ENCODE peak calls at places on chromosomes 12 and 14, in six cellular contexts. Z, E, Y, T, A and U are unnamed samples.

GRCh38 chr14:36716614-36717184 is 55.0 kb downstream of the PAX9 start:
- DNase-seq in Z (no peak), A (no peak), Y (no peak), T (no peak), E (no peak), U (no peak)

GRCh38 chr14:92649934-92650545 is 98.4 kb downstream of the LGMN start:
- DNase-seq in Y (peak), A (no peak), T (peak), Z (peak), E (no peak), U (no peak)

GRCh38 chr12:12156116-12156515 is 85.4 kb downstream of the BCL2L14 start:
- DNase-seq in T (no peak), E (no peak), A (no peak), Z (no peak), Y (no peak), U (no peak)

GRCh38 chr14:91390165-91390778 is 27.3 kb downstream of the CCDC88C start:
- DNase-seq in T (no peak), Y (no peak), E (no peak), Z (no peak), A (no peak), U (no peak)

GRCh38 chr12:89756638-89757321 is 48.1 kb upstream of the ATP2B1 start:
- DNase-seq in Z (no peak), A (no peak), Y (no peak), T (peak), E (peak), U (no peak)

GRCh38 chr14:91573894-91574837 is 64.1 kb upstream of the PPP4R3A start:
- DNase-seq in Z (peak), Y (peak), E (peak), T (peak), A (no peak), U (peak)

GRCh38 chr12:52215587-52216031 is 17.4 kb upstream of the KRT7 start:
- DNase-seq in A (no peak), E (no peak), T (peak), Y (no peak), Z (no peak), U (no peak)

GRCh38 chr12:53805067-53805466 is 53.3 kb upstream of the CISTR start:
- DNase-seq in T (peak), E (no peak), A (no peak), Z (no peak), Y (no peak), U (no peak)

GRCh38 chr14:105864651-105865265 is 338.4 kb downstream of the TMEM121 start:
- DNase-seq in Z (peak), E (no peak), Y (peak), A (peak), T (no peak), U (no peak)

GRCh38 chr12:29157486-29157946 is 8.4 kb downstream of the FAR2 start:
- DNase-seq in A (no peak), E (no peak), Z (no peak), T (peak), Y (no peak), U (no peak)

GRCh38 chr14:80988192-80988591 is 32.8 kb downstream of the TSHR start:
- DNase-seq in T (no peak), A (no peak), E (no peak), Y (no peak), Z (no peak), U (no peak)

GRCh38 chr14:101937926-101938767 is 26.2 kb upstream of the DYNC1H1 start:
- DNase-seq in Y (no peak), E (no peak), T (no peak), Z (no peak), A (no peak), U (no peak)

GRCh38 chr12:98572010-98572409 is 21.5 kb upstream of the SLC25A3 start:
- DNase-seq in Y (no peak), A (no peak), T (no peak), E (no peak), Z (no peak), U (no peak)

GRCh38 chr12:62260733-62261683 is 804 bp downstream of the USP15 start:
- DNase-seq in Z (peak), Y (no peak), A (peak), E (peak), T (peak), U (no peak)

GRCh38 chr12:34392741-34393085 is 370.4 kb downstream of the ALG10 start:
- DNase-seq in Z (peak), T (no peak), E (no peak), A (no peak), Y (no peak), U (no peak)

GRCh38 chr12:50505386-50505827 is 622 bp downstream of the DIP2B start:
- DNase-seq in A (peak), T (no peak), Z (no peak), Y (peak), E (peak), U (no peak)

GRCh38 chr12:52925717-52926595 is 21.1 kb upstream of the KRT8 start:
- DNase-seq in Y (no peak), T (no peak), A (no peak), Z (peak), E (no peak), U (no peak)

GRCh38 chr14:106506901-106507305 is 980.5 kb downstream of the TMEM121 start:
- DNase-seq in Y (no peak), A (no peak), T (no peak), Z (no peak), E (peak), U (no peak)

GRCh38 chr14:100173353-100173752 is 13.9 kb upstream of the DEGS2 start:
- DNase-seq in Y (no peak), A (no peak), Z (no peak), T (no peak), E (no peak), U (no peak)

DNA sequence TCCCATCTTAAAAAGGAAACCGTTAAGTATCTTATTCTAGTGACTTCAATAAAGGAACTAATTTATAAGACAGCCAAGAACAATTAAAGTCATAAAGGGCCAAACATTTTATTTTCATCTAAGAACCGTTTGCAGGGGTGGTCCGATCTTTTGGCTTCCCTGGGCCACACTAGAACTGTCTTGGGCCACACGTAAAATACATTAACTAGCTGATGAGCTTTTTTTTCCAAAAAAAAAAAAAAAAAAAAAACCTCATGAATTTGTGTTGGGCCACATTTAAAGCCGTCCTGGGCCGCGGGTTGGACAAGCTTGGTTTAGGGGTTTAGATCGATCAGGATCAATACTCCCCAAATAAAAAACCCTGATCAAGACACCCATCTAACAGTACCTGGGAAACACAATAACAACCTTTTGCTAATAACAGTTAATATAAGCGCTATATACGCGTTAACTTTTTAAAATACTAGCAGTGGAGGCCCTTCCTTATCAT is 1.2 kb downstream of the NAP1L1 start:
- DNase-seq in E (no peak), Y (no peak), Z (no peak), T (no peak), A (no peak), U (no peak)
- H3K27ac ChIP-seq in E (peak), Y (peak), Z (peak), T (peak), A (peak), U (peak)

GRCh38 chr12:79183946-79184345 is 319.4 kb downstream of the SYT1 start:
- DNase-seq in Y (no peak), Z (no peak), E (no peak), T (peak), A (no peak), U (no peak)
- H3K27ac ChIP-seq in Y (no peak), Z (no peak), E (no peak), T (no peak), A (no peak), U (no peak)

DNA sequence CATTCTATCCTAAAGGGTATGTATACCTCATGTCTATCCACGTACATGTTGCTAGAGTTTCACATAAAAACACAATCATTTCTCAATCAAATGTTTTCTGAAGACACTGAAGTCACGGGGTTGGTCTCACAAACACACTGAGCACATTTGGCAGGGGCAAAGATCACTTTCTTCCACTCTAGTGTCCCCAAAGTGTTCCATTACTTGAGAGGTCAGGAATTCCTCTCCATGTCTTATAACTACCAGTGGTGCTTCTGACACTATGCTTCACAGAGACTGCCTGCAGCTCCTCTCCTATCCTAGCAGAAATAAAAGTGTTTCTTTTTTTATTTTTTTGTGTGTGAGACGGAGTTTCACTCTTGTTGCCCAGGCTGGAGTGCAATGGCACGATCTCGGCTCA is 19.1 kb downstream of the ZFYVE1 start:
- DNase-seq in Z (no peak), E (no peak), A (no peak), T (no peak), Y (no peak), U (no peak)
- H3K27ac ChIP-seq in Z (peak), E (no peak), A (no peak), T (peak), Y (no peak), U (no peak)

GRCh38 chr12:79424109-79424721 is 266.5 kb downstream of the PAWR start:
- DNase-seq in Z (no peak), A (no peak), T (peak), Y (no peak), E (no peak), U (no peak)
- H3K27ac ChIP-seq in Z (no peak), A (no peak), T (no peak), Y (peak), E (no peak), U (no peak)

DNA sequence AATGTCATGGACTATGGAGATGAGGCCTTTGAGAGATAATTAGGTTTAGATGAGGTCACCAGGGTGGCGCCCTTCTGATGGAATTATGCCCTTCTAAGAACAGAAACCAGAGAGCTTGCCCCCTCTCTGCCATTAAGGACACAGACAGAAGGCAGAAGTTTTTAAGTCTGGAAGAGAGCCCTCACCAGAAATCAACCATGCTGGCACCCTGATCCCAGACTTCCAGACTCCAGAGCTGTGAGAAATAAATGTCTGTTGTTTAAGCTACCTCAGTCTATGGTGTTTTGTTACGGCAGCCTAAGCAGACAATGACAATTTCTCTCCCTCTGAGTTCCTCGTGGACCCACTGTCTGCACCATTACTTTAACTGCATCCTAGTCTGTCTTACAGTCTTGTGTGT is 382.0 kb downstream of the GXYLT1 start:
- DNase-seq in E (no peak), T (no peak), Z (no peak), A (no peak), Y (no peak), U (no peak)
- H3K27ac ChIP-seq in E (no peak), T (no peak), Z (no peak), A (no peak), Y (no peak), U (no peak)